ENCODE peak calls at places on chromosomes 2 and 18, in eight cellular contexts. A, U, P, K, L, C, W and V are unnamed samples.

GRCh38 chr18:33210575-33211189 is 229.8 kb downstream of the CCDC178 start:
- DNase-seq in A (no peak), K (peak), P (no peak), W (peak), U (no peak), L (peak), C (no peak), V (no peak)

GRCh38 chr2:40228296-40228695 is 223.6 kb downstream of the SLC8A1 start:
- DNase-seq in U (no peak), W (no peak), K (no peak), A (no peak), P (no peak), C (no peak), L (no peak), V (no peak)

GRCh38 chr2:65576861-65577601 is 144.6 kb upstream of the SPRED2 start:
- DNase-seq in C (peak), U (no peak), L (peak), P (peak), A (no peak), W (peak), K (peak), V (no peak)

GRCh38 chr18:23918395-23919032 is 96.0 kb upstream of the TTC39C start:
- DNase-seq in A (peak), L (peak), C (no peak), P (no peak), W (peak), K (peak), U (peak), V (peak)

GRCh38 chr2:161165266-161165665 is 5.0 kb downstream of the TANK start:
- DNase-seq in K (peak), P (peak), L (peak), C (peak), U (no peak), A (no peak), W (peak), V (no peak)

GRCh38 chr2:224820283-224820991 is 104.3 kb upstream of the CCDC195 start:
- DNase-seq in L (no peak), U (no peak), W (no peak), C (no peak), K (no peak), P (no peak), A (no peak), V (no peak)

GRCh38 chr2:158586491-158586890 is 129.7 kb downstream of the PKP4 start:
- DNase-seq in L (peak), C (peak), W (peak), K (peak), P (peak), U (no peak), A (no peak), V (no peak)

GRCh38 chr18:13375302-13376255 is 157.0 kb downstream of the LDLRAD4 start:
- DNase-seq in A (peak), W (peak), K (peak), U (peak), L (peak), C (peak), P (peak), V (peak)

GRCh38 chr2:137893145-137893544 is 71.1 kb upstream of the HNMT start:
- DNase-seq in C (no peak), L (no peak), W (no peak), U (no peak), P (no peak), K (no peak), A (no peak), V (no peak)

GRCh38 chr2:231370429-231370748 is 25.1 kb upstream of the B3GNT7 start:
- DNase-seq in L (no peak), A (no peak), K (no peak), C (no peak), W (no peak), P (no peak), U (no peak), V (no peak)

GRCh38 chr2:11949732-11950503 is 203.5 kb downstream of the LPIN1 start:
- DNase-seq in C (no peak), U (no peak), L (no peak), K (no peak), W (peak), A (no peak), P (no peak), V (no peak)

GRCh38 chr2:216371756-216372702 is at the start of gene MARCHF4:
- DNase-seq in A (peak), L (peak), C (peak), W (peak), P (no peak), U (peak), K (peak), V (peak)

GRCh38 chr2:203340791-203341487 is 12.7 kb downstream of the ABI2 start:
- DNase-seq in A (no peak), C (peak), P (peak), K (peak), W (peak), U (no peak), L (peak), V (no peak)

GRCh38 chr18:12403601-12404506 is 3.9 kb upstream of the PRELID3A start:
- DNase-seq in K (peak), C (no peak), P (peak), W (peak), L (peak), A (no peak), U (no peak), V (no peak)

GRCh38 chr2:219570194-219570923 is 980 bp downstream of the OBSL1 start:
- DNase-seq in A (no peak), C (no peak), W (no peak), K (peak), P (no peak), U (peak), L (no peak), V (no peak)

GRCh38 chr2:216736326-216736725 is 41.0 kb upstream of the IGFBP5 start:
- DNase-seq in W (no peak), P (no peak), U (no peak), L (no peak), A (no peak), K (no peak), C (no peak), V (no peak)

GRCh38 chr2:32627441-32627900 is 379 bp upstream of the TTC27 start:
- DNase-seq in W (peak), P (peak), A (peak), L (peak), K (peak), U (peak), C (no peak), V (peak)

GRCh38 chr2:14551069-14551468 is 81.4 kb upstream of the LRATD1 start:
- DNase-seq in P (no peak), U (no peak), K (no peak), L (no peak), C (no peak), A (no peak), W (no peak), V (no peak)

GRCh38 chr2:109005686-109006204 is 16.7 kb upstream of the EDAR start:
- DNase-seq in A (no peak), K (peak), P (no peak), W (no peak), L (peak), U (no peak), C (no peak), V (no peak)

GRCh38 chr2:98277156-98277859 is 68.9 kb upstream of the CNGA3 start:
- DNase-seq in P (no peak), L (no peak), W (no peak), C (no peak), K (no peak), U (no peak), A (no peak), V (no peak)

GRCh38 chr2:64035067-64035942 is 16.1 kb upstream of the VPS54 start:
- DNase-seq in C (no peak), W (peak), A (no peak), K (peak), U (no peak), L (no peak), P (no peak), V (peak)

GRCh38 chr2:58906151-58906645 is 665.1 kb upstream of the FANCL start:
- DNase-seq in L (no peak), U (no peak), P (no peak), W (no peak), K (no peak), C (no peak), A (no peak), V (no peak)

GRCh38 chr2:48220463-48220862 is 309.5 kb upstream of the STON1 start:
- DNase-seq in K (no peak), L (no peak), W (no peak), C (no peak), U (no peak), A (no peak), P (no peak), V (no peak)

GRCh38 chr2:99066602-99067001 is 74.9 kb upstream of the C2orf15 start:
- DNase-seq in L (peak), W (peak), A (no peak), C (peak), K (peak), P (peak), U (no peak), V (peak)

GRCh38 chr2:96188821-96189526 is 19.7 kb downstream of the STARD7 start:
- DNase-seq in A (no peak), U (no peak), L (no peak), C (no peak), P (no peak), W (peak), K (no peak), V (no peak)

GRCh38 chr2:165586019-165586418 is 116.5 kb downstream of the CSRNP3 start:
- DNase-seq in K (no peak), U (no peak), W (no peak), L (no peak), P (no peak), A (no peak), C (no peak), V (no peak)

DNA sequence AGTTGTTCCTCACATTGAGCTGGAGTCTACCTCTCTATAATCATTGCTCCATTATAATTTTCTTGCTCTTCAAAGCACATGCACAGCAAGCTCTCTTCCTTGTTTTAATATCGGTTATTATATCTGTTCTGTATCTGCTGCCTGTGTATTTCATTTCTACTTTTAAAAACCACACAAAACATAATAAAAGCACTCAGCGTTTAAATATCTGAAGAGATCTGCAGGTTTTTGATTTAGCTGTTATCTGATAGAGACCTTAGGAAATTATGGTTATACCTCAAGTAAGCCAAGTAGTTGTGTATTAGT is 49.0 kb downstream of the SERPINB7 start:
- DNase-seq in U (no peak), P (no peak), L (no peak), K (no peak), C (no peak), A (no peak), W (no peak), V (no peak)
- TF ChIP-seq CTCF in U (no peak), P (no peak), L (no peak), K (no peak), C (no peak), A (no peak), W (no peak), V (no peak)

GRCh38 chr2:233492078-233492477 is 74.5 kb downstream of the USP40 start:
- DNase-seq in U (no peak), W (no peak), C (no peak), P (no peak), L (no peak), A (no peak), K (no peak), V (no peak)

GRCh38 chr2:233489143-233489542 is 77.4 kb downstream of the USP40 start:
- DNase-seq in W (no peak), C (no peak), U (no peak), P (no peak), L (no peak), K (no peak), A (no peak), V (no peak)

GRCh38 chr2:233491326-233491725 is 75.3 kb downstream of the USP40 start:
- DNase-seq in L (no peak), P (no peak), K (no peak), U (no peak), A (no peak), W (no peak), C (no peak), V (no peak)

GRCh38 chr2:233489666-233490065 is 76.9 kb downstream of the USP40 start:
- DNase-seq in L (no peak), W (peak), C (no peak), P (peak), U (no peak), A (no peak), K (peak), V (no peak)

DNA sequence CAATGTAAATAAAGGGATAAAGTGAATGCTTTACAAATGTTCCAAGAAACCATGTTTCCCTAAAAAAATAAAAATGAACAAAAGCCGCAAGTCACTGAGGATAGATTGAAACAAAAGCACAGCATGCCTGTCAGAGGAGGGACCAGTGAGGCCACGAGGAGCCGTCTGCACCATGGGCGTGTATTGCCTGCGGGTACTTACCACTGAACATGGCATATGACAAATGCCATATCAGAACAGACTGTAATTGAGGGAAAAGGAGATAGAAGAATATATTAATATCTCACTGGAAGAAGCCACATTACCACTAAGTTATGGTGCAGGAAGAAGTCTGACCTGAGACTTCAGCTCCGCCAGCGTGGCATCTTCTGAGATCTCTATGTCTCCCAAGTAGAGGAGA is 75.8 kb downstream of the USP40 start:
- DNase-seq in P (no peak), A (no peak), U (no peak), W (no peak), C (no peak), L (no peak), K (no peak), V (no peak)
- TF ChIP-seq CTCF in P (no peak), A (no peak), U (no peak), W (no peak), C (no peak), L (no peak), K (no peak), V (no peak)

DNA sequence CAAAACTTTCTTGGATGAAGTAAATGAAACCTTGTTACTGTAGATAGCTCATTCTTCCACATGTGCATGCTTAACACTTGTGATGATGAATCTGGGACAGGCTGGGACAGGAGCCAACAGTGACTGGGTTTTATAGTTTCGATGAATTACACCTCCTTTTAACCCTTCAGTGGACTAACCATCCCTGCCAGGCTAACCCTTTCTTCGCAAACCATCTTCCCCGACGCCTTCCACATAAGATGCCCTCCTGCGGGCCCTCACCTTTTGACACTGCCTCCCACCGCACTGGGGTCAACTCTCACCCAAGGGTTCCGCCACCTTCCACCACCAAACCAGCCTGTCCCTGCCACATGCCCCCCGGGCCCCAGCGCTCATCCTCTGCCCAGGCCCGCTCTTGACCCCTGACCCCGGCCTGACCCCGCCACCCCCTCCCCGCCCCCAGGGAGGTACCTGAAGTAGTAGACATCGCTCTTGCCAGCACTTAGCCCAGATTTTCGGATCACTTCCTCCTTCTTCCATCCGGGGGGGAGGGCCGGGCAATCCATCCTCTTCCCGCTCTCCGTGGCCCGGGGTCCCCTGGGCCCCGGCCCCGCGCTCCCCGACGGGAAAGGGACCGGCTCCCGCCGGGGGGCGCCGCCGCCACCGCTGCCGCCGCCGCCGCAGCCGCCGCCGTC is 764 bp downstream of the MBD2 start:
- DNase-seq in C (peak), K (peak), U (peak), P (peak), W (peak), L (peak), A (peak), V (peak)
- TF ChIP-seq CTCF in C (no peak), K (no peak), U (no peak), P (no peak), W (no peak), L (no peak), A (peak), V (no peak)

GRCh38 chr2:222427606-222428320 is 3.4 kb downstream of the SGPP2 start:
- DNase-seq in K (no peak), U (no peak), A (no peak), C (no peak), P (no peak), W (no peak), L (no peak), V (no peak)

GRCh38 chr2:222430071-222430470 is 5.7 kb downstream of the SGPP2 start:
- DNase-seq in U (no peak), L (no peak), A (no peak), K (no peak), P (no peak), W (no peak), C (no peak), V (no peak)

GRCh38 chr2:222433381-222434173 is 9.2 kb downstream of the SGPP2 start:
- DNase-seq in P (no peak), K (no peak), A (no peak), W (no peak), U (no peak), L (no peak), C (no peak), V (no peak)

GRCh38 chr2:222434204-222434603 is 9.9 kb downstream of the SGPP2 start:
- DNase-seq in U (no peak), P (no peak), A (no peak), K (no peak), C (no peak), W (no peak), L (no peak), V (no peak)

GRCh38 chr2:222431859-222432258 is 7.5 kb downstream of the SGPP2 start:
- DNase-seq in P (no peak), C (no peak), K (no peak), L (no peak), A (no peak), W (no peak), U (no peak), V (no peak)
- TF ChIP-seq CTCF in P (no peak), C (no peak), K (no peak), L (no peak), A (no peak), W (no peak), U (no peak), V (no peak)

GRCh38 chr2:21162615-21162878 is 38.8 kb downstream of the TDRD15 start:
- DNase-seq in P (no peak), U (no peak), A (no peak), W (no peak), C (no peak), K (no peak), L (no peak), V (no peak)

GRCh38 chr2:21161832-21162614 is 38.3 kb downstream of the TDRD15 start:
- DNase-seq in L (no peak), P (no peak), W (no peak), C (no peak), K (no peak), U (no peak), A (no peak), V (no peak)

GRCh38 chr2:21161122-21161521 is 37.4 kb downstream of the TDRD15 start:
- DNase-seq in C (no peak), A (no peak), P (no peak), U (no peak), K (no peak), L (no peak), W (no peak), V (no peak)

GRCh38 chr2:21163213-21163612 is 39.4 kb downstream of the TDRD15 start:
- DNase-seq in P (no peak), U (no peak), A (no peak), L (no peak), C (no peak), K (no peak), W (no peak), V (no peak)

GRCh38 chr2:21165350-21165749 is 41.6 kb downstream of the TDRD15 start:
- DNase-seq in U (no peak), W (peak), P (no peak), K (peak), C (no peak), L (no peak), A (no peak), V (no peak)
- TF ChIP-seq CTCF in U (no peak), W (peak), P (no peak), K (no peak), C (no peak), L (no peak), A (no peak), V (no peak)